ENCODE peak calls at places on chromosome 11, in eight cellular contexts. U is lower lobe of right lung, V is RWPE1, R is right atrium auricular region, G is AG09309, S is astrocyte, M is astrocyte of the cerebellum, Y is fibroblast of lung. O is an unnamed sample.

GRCh38 chr11:14075118-14075601 is 112.6 kb downstream of the SPON1 start:
- DNase-seq in U (no peak), V (peak), R (no peak), G (peak), S (peak), M (peak), Y (peak), O (no peak)

GRCh38 chr11:33790088-33790487 is 15.8 kb upstream of the FBXO3 start:
- DNase-seq in U (no peak), V (no peak), R (no peak), G (no peak), S (no peak), M (no peak), Y (no peak), O (no peak)

GRCh38 chr11:80586464-80586863 is 1145.6 kb upstream of the TENM4 start:
- DNase-seq in U (no peak), V (peak), R (no peak), G (no peak), S (peak), M (no peak), Y (peak), O (no peak)

GRCh38 chr11:102886999-102887398 is 12.2 kb upstream of the MMP12 start:
- DNase-seq in U (no peak), V (peak), R (no peak), G (no peak), S (peak), M (peak), Y (peak), O (no peak)

GRCh38 chr11:56089697-56090096 is 3.4 kb upstream of the OR8I2 start:
- DNase-seq in U (no peak), V (no peak), R (no peak), G (no peak), S (no peak), M (no peak), Y (no peak), O (no peak)

GRCh38 chr11:110303414-110303826 is 7.0 kb upstream of the RDX start:
- DNase-seq in U (no peak), V (no peak), R (no peak), G (no peak), S (no peak), M (no peak), Y (no peak), O (no peak)

GRCh38 chr11:65316979-65317786 is 2.5 kb downstream of the CDC42EP2 start:
- DNase-seq in U (peak), V (peak), R (peak), G (peak), S (peak), M (no peak), Y (peak), O (peak)

GRCh38 chr11:128361451-128362020 is 225.8 kb downstream of the ETS1 start:
- DNase-seq in U (no peak), V (no peak), R (no peak), G (peak), S (peak), M (no peak), Y (peak), O (peak)

GRCh38 chr11:96412761-96413381 is 23.1 kb downstream of the JRKL start:
- DNase-seq in U (no peak), V (no peak), R (no peak), G (no peak), S (no peak), M (no peak), Y (no peak), O (no peak)

GRCh38 chr11:70077411-70078094 is 564 bp upstream of the ANO1 start:
- DNase-seq in U (no peak), V (no peak), R (no peak), G (no peak), S (no peak), M (no peak), Y (no peak), O (no peak)

GRCh38 chr11:46238078-46238966 is 39.1 kb upstream of the CREB3L1 start:
- DNase-seq in U (peak), V (peak), R (peak), G (no peak), S (peak), M (no peak), Y (peak), O (peak)

GRCh38 chr11:125990244-125990643 is 44.4 kb downstream of the VSIG10L2 start:
- DNase-seq in U (no peak), V (no peak), R (no peak), G (peak), S (peak), M (peak), Y (peak), O (peak)

GRCh38 chr11:133726576-133726975 is 118.7 kb downstream of the SPATA19 start:
- DNase-seq in U (no peak), V (no peak), R (no peak), G (no peak), S (no peak), M (no peak), Y (no peak), O (no peak)

GRCh38 chr11:13301522-13301921 is 23.9 kb downstream of the BMAL1 start:
- DNase-seq in U (no peak), V (no peak), R (no peak), G (no peak), S (no peak), M (no peak), Y (no peak), O (no peak)

GRCh38 chr11:102254047-102254446 is 63.2 kb upstream of the BIRC3 start:
- DNase-seq in U (no peak), V (no peak), R (no peak), G (no peak), S (no peak), M (no peak), Y (no peak), O (no peak)

GRCh38 chr11:121592708-121593107 is 139.9 kb upstream of the SORL1-AS1 start:
- DNase-seq in U (no peak), V (no peak), R (no peak), G (no peak), S (no peak), M (no peak), Y (no peak), O (no peak)

GRCh38 chr11:96054870-96055705 is 131.2 kb upstream of the MTMR2 start:
- DNase-seq in U (no peak), V (peak), R (no peak), G (no peak), S (peak), M (no peak), Y (peak), O (peak)

GRCh38 chr11:75161506-75161905 is 10.6 kb downstream of the SLCO2B1 start:
- DNase-seq in U (no peak), V (no peak), R (no peak), G (no peak), S (no peak), M (no peak), Y (no peak), O (no peak)

GRCh38 chr11:57277845-57278720 is 41.0 kb upstream of the APLNR start:
- DNase-seq in U (peak), V (peak), R (peak), G (peak), S (peak), M (peak), Y (peak), O (peak)

GRCh38 chr11:84833488-84834086 is 793.6 kb downstream of the DLG2 start:
- DNase-seq in U (no peak), V (no peak), R (no peak), G (no peak), S (no peak), M (no peak), Y (no peak), O (no peak)

GRCh38 chr11:10454902-10455631 is at the start of gene AMPD3:
- DNase-seq in U (no peak), V (peak), R (no peak), G (peak), S (peak), M (peak), Y (peak), O (peak)

GRCh38 chr11:20342347-20343279 is 20.9 kb upstream of the HTATIP2 start:
- DNase-seq in U (no peak), V (no peak), R (no peak), G (no peak), S (no peak), M (no peak), Y (no peak), O (no peak)

GRCh38 chr11:66705587-66706335 is 23.3 kb downstream of the SPTBN2 start:
- DNase-seq in U (no peak), V (no peak), R (no peak), G (no peak), S (no peak), M (no peak), Y (no peak), O (no peak)

GRCh38 chr11:124798991-124799383 is 1.2 kb downstream of the MSANTD2 start:
- DNase-seq in U (no peak), V (peak), R (no peak), G (peak), S (peak), M (peak), Y (peak), O (peak)

GRCh38 chr11:68688881-68689280 is 4.5 kb downstream of the GAL start:
- DNase-seq in U (no peak), V (no peak), R (no peak), G (no peak), S (no peak), M (no peak), Y (no peak), O (no peak)

GRCh38 chr11:68461284-68461861 is 821 bp downstream of the PPP6R3 start:
- DNase-seq in U (no peak), V (peak), R (no peak), G (no peak), S (peak), M (no peak), Y (peak), O (no peak)

GRCh38 chr11:58286249-58286648 is 18.2 kb upstream of the OR10W1 start:
- DNase-seq in U (no peak), V (peak), R (no peak), G (no peak), S (peak), M (no peak), Y (peak), O (peak)

GRCh38 chr11:93710239-93710638 is 31.1 kb downstream of the TAF1D start:
- DNase-seq in U (no peak), V (no peak), R (no peak), G (no peak), S (no peak), M (no peak), Y (no peak), O (no peak)

GRCh38 chr11:36513965-36514364 is 3.9 kb upstream of the TRAF6 start:
- DNase-seq in U (no peak), V (no peak), R (no peak), G (no peak), S (no peak), M (no peak), Y (no peak), O (no peak)

GRCh38 chr11:68677432-68677831 is 6.9 kb upstream of the GAL start:
- DNase-seq in U (no peak), V (peak), R (no peak), G (peak), S (peak), M (peak), Y (peak), O (peak)

GRCh38 chr11:36398261-36398953 is 102.3 kb downstream of the PRR5L start:
- DNase-seq in U (peak), V (no peak), R (no peak), G (no peak), S (peak), M (no peak), Y (peak), O (no peak)

GRCh38 chr11:112864715-112865114 is 96.5 kb upstream of the NCAM1 start:
- DNase-seq in U (no peak), V (no peak), R (no peak), G (no peak), S (no peak), M (no peak), Y (no peak), O (no peak)

GRCh38 chr11:30317030-30317429 is 5.9 kb upstream of the ARL14EP start:
- DNase-seq in U (no peak), V (no peak), R (no peak), G (no peak), S (peak), M (no peak), Y (no peak), O (no peak)

GRCh38 chr11:12749442-12749841 is 75.2 kb downstream of the TEAD1 start:
- DNase-seq in U (no peak), V (no peak), R (no peak), G (no peak), S (no peak), M (no peak), Y (no peak), O (no peak)

GRCh38 chr11:104380358-104380757 is 216.4 kb upstream of the PDGFD start:
- DNase-seq in U (no peak), V (no peak), R (no peak), G (no peak), S (peak), M (peak), Y (peak), O (no peak)

GRCh38 chr11:47595029-47595428 is 818 bp upstream of the C1QTNF4 start:
- DNase-seq in U (no peak), V (no peak), R (no peak), G (no peak), S (no peak), M (no peak), Y (no peak), O (no peak)

GRCh38 chr11:68889948-68890446 is 13.6 kb downstream of the MRPL21 start:
- DNase-seq in U (no peak), V (no peak), R (peak), G (peak), S (peak), M (peak), Y (peak), O (peak)

GRCh38 chr11:101127699-101128570 is 1.7 kb downstream of the PGR start:
- DNase-seq in U (peak), V (no peak), R (peak), G (no peak), S (no peak), M (no peak), Y (no peak), O (no peak)

GRCh38 chr11:92628401-92629292 is 340.8 kb upstream of the MTNR1B start:
- DNase-seq in U (no peak), V (no peak), R (no peak), G (no peak), S (peak), M (no peak), Y (peak), O (peak)

GRCh38 chr11:77506857-77507256 is 33.0 kb upstream of the PAK1 start:
- DNase-seq in U (no peak), V (peak), R (no peak), G (no peak), S (peak), M (no peak), Y (peak), O (peak)
- TF ChIP-seq CTCF in U (no peak), V (no peak), R (no peak), G (no peak), S (no peak), M (no peak), Y (no peak), O (no peak)

DNA sequence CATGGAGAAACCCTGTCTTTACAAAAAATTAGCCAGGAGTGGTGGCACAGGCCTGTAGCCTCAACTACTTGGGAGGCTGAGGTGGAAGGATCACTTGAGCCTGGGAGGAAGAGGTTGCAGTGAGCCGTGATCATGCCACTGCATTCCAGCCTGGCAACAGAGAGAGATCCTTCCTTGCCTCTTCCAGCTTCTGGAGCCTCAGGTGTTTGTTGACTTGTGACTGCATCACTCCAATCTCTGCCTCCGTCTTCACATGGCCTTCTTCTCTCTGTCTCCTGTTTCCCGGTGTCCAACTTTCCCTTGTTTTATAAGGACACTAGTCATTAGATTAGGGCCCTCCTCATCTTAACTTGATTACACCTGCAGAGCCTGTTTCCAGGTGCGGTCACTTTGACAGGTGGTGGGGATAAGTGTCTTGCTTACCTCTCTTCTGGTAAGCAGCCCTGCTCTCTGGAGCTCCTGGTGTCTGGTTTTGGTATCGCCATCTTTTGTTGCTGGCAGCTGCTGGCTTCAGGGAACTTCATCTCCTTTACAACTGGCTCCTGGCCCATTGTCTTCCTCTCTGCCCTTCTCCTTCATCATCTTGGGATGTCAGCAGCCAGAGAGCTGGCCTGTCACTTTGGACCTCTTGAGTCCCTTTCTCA is 8.2 kb upstream of the USP2 start:
- DNase-seq in U (no peak), V (no peak), R (no peak), G (no peak), S (no peak), M (no peak), Y (no peak), O (no peak)
- TF ChIP-seq CTCF in U (peak), V (peak), R (no peak), G (peak), S (peak), M (peak), Y (no peak), O (peak)

GRCh38 chr11:72784662-72785061 is 9.2 kb downstream of the STARD10 start:
- DNase-seq in U (no peak), V (no peak), R (no peak), G (no peak), S (no peak), M (no peak), Y (no peak), O (no peak)

GRCh38 chr11:72789493-72790131 is 4.2 kb downstream of the STARD10 start:
- DNase-seq in U (no peak), V (no peak), R (no peak), G (no peak), S (peak), M (no peak), Y (peak), O (peak)

GRCh38 chr11:72786305-72787261 is 7.3 kb downstream of the STARD10 start:
- DNase-seq in U (peak), V (no peak), R (no peak), G (no peak), S (no peak), M (no peak), Y (no peak), O (no peak)

GRCh38 chr11:72788250-72788649 is 5.6 kb downstream of the STARD10 start:
- DNase-seq in U (peak), V (no peak), R (no peak), G (no peak), S (no peak), M (no peak), Y (no peak), O (no peak)

DNA sequence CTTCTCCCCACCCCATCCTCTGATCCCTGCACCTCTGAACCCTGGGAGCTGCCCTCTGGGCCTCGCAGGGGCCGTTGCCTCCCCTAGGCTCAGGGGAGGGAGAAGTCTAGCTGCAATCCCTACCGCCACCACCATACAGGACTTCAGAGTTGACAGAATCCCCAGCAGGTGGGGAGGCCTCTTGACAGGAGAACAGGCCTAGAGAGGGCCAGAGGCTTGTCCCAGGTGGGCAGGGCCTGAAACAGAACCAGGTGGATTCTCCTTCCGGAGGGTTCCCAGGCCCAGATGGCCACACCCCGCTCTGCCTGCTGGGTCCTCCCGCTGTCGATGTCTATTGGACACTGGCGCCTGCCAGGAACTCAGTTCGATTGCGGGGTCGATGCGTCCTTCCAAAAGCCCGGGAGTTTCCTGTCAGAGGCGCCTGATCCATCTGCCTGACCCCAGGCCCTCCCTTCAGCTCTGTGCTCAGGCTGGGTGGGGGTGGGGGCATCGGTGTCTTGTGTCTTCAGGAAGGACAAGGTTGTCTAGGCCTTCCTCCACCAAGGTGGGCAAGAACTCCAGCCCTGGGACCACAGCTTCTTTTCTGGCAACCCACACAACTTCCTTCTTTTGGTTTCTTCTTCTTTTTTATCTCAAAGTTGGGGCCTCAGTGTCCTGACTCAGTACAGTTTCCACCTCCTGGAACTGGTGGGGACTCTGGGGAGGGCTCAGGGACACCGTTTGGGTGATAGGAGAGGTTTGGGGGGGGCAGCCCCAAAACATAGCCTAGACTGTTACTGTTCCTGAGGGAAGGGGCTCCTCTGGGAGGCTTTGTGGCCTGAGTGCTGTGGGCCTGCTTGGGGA is 6.4 kb downstream of the STARD10 start:
- DNase-seq in U (no peak), V (no peak), R (no peak), G (no peak), S (no peak), M (no peak), Y (no peak), O (no peak)
- TF ChIP-seq CTCF in U (peak), V (no peak), R (no peak), G (no peak), S (no peak), M (peak), Y (no peak), O (no peak)

GRCh38 chr11:44787070-44787469 is 60.3 kb downstream of the TSPAN18 start:
- DNase-seq in U (no peak), V (no peak), R (no peak), G (no peak), S (no peak), M (no peak), Y (no peak), O (no peak)
- TF ChIP-seq CTCF in U (no peak), V (no peak), R (no peak), G (no peak), S (no peak), M (no peak), Y (no peak), O (no peak)

GRCh38 chr11:22426915-22427314 is 88.7 kb downstream of the SLC17A6 start:
- DNase-seq in U (no peak), V (no peak), R (no peak), G (no peak), S (no peak), M (no peak), Y (no peak), O (no peak)
- TF ChIP-seq CTCF in U (no peak), V (no peak), R (peak), G (peak), S (peak), M (peak), Y (no peak), O (no peak)

DNA sequence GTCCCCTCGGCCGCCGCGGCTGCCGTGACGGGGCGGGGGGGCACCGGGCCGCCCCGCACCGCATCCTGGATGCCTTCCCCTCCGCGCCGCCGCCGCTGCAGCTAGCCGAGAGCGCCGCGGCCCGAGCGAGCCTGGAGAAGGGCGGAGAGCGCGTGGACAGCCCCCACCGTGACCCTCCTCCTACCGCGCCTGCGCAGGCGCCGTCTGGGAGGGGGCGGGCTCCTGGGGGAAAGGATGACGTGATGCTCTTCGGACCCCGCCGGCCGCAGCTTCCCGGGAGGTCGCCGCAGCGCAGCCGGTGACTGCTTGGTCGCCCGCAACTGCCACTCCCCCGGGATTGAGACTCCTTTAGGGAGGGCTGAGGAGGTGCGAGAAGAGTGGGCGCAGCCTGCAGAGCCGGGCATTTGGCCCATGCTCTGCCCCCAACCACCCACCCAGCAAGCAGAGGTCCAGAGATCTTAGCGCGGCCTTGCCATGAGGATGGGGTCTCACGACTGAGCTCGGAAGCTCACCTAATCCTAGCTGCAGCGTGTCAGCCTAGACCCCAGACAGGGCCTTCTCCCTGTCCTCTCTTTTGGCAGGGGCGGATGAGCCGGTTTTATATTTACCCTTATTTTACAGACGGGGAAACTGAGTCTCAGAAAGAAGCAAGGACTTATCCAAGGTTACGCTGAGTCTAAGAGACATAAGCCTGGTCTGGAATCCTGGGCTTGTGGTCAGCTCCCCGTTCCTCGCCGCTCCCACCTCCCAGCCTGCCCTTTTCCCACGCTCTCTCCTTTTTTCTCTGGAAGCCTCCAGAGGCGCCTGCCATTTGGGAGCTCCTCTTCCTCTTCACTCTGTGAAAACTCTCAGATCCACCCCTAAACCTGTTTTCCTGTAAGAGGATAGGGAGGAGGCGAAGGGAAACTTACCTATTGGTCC is at the start of gene DENND5A:
- DNase-seq in U (peak), V (peak), R (peak), G (peak), S (peak), M (peak), Y (peak), O (peak)
- TF ChIP-seq CTCF in U (no peak), V (no peak), R (peak), G (no peak), S (no peak), M (no peak), Y (no peak), O (no peak)